ENCODE peak calls at places on chromosomes 6 and 20, in six cellular contexts. One of them, this sample, is unnamed.

GRCh38 chr20:48284837-48285236 is 499.6 kb upstream of the SULF2 start:
- DNase-seq in right cardiac atrium: no peak
- DNase-seq in neuronal stem cell: no peak
- DNase-seq in lower lobe of right lung: no peak
- DNase-seq in cardiac fibroblast: peak
- DNase-seq in AG04449: no peak
- DNase-seq in this sample: no peak

GRCh38 chr6:156687875-156688549 is 89.2 kb upstream of the ARID1B start:
- DNase-seq in cardiac fibroblast: peak
- DNase-seq in right cardiac atrium: no peak
- DNase-seq in lower lobe of right lung: peak
- DNase-seq in AG04449: no peak
- DNase-seq in neuronal stem cell: peak
- DNase-seq in this sample: no peak

GRCh38 chr6:135129139-135129867 is 51.8 kb upstream of the MYB start:
- DNase-seq in lower lobe of right lung: no peak
- DNase-seq in cardiac fibroblast: no peak
- DNase-seq in neuronal stem cell: no peak
- DNase-seq in AG04449: no peak
- DNase-seq in right cardiac atrium: no peak
- DNase-seq in this sample: no peak

GRCh38 chr6:26163733-26164505 is 76.7 kb downstream of the HFE start:
- DNase-seq in cardiac fibroblast: no peak
- DNase-seq in AG04449: no peak
- DNase-seq in lower lobe of right lung: no peak
- DNase-seq in right cardiac atrium: no peak
- DNase-seq in neuronal stem cell: no peak
- DNase-seq in this sample: no peak

GRCh38 chr20:32474967-32475819 is 109.9 kb downstream of the NOL4L start:
- DNase-seq in lower lobe of right lung: peak
- DNase-seq in cardiac fibroblast: peak
- DNase-seq in neuronal stem cell: peak
- DNase-seq in right cardiac atrium: peak
- DNase-seq in AG04449: peak
- DNase-seq in this sample: peak

GRCh38 chr6:117706504-117706903 is 31.2 kb downstream of the NUS1 start:
- DNase-seq in cardiac fibroblast: no peak
- DNase-seq in AG04449: no peak
- DNase-seq in lower lobe of right lung: no peak
- DNase-seq in neuronal stem cell: no peak
- DNase-seq in right cardiac atrium: no peak
- DNase-seq in this sample: no peak

GRCh38 chr6:79949235-79949634 is 1.9 kb upstream of the ELOVL4 start:
- DNase-seq in AG04449: peak
- DNase-seq in cardiac fibroblast: peak
- DNase-seq in neuronal stem cell: peak
- DNase-seq in lower lobe of right lung: peak
- DNase-seq in right cardiac atrium: peak
- DNase-seq in this sample: peak

GRCh38 chr6:106149472-106150069 is 63.4 kb downstream of the PRDM1 start:
- DNase-seq in cardiac fibroblast: no peak
- DNase-seq in lower lobe of right lung: no peak
- DNase-seq in neuronal stem cell: no peak
- DNase-seq in right cardiac atrium: no peak
- DNase-seq in AG04449: no peak
- DNase-seq in this sample: no peak

GRCh38 chr6:12576389-12576788 is 140.2 kb upstream of the PHACTR1 start:
- DNase-seq in neuronal stem cell: no peak
- DNase-seq in lower lobe of right lung: no peak
- DNase-seq in right cardiac atrium: no peak
- DNase-seq in cardiac fibroblast: peak
- DNase-seq in AG04449: no peak
- DNase-seq in this sample: no peak

DNA sequence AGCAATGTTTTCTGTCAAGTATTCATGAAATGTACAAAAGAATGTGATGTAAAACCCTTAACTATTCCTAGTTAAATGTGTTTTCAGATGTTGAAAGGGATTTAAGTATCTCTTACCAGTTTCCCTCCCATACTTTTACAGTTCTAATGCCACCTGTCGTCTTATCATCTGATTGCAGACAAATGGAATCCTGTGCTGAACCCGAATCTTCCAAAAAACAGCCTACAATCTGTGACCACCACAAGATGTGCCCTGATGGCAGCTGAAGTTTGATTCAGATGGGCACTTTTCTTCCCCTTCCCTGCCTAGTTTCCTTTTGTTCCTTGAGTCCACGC is 1.9 kb downstream of the TOMM6 start:
- DNase-seq in right cardiac atrium: no peak
- DNase-seq in AG04449: no peak
- DNase-seq in lower lobe of right lung: no peak
- DNase-seq in neuronal stem cell: no peak
- DNase-seq in cardiac fibroblast: no peak
- DNase-seq in this sample: no peak
- H3K4me3 ChIP-seq in right cardiac atrium: no peak
- H3K4me3 ChIP-seq in AG04449: no peak
- H3K4me3 ChIP-seq in lower lobe of right lung: no peak
- H3K4me3 ChIP-seq in neuronal stem cell: no peak
- H3K4me3 ChIP-seq in cardiac fibroblast: no peak
- H3K4me3 ChIP-seq in this sample: no peak

DNA sequence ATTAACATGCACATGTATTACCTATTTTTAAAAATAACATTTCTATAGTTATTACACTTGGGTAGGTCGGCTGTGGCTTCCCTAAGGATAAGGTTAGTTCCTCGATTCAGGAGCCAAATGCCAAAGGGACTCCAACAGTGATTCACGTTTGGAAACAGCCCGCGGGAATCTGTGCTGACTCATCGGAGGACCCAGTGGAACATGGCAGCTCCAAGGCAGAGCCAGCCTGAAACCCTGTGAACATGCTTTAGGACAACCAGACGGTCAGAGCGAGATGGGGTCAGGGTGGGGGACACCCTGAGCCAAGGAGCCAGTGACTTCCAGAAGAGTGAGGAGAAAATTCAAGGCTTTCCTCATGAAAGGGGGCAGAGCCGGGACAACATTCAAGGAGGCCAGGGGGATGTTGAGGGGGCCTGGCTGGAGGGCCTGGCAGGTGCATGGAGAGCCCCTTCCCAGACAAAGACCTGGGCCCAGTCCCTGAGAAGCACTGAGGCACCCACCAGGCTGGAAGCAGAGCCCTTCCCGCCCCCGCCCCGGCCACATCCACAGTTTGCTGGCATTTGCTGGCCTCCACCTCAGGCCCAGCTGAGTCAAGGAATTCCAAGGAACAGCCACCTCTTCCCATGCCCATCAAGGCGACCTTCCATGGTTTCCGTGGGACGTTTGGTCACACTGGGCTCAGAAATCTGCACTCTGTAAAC is 133.2 kb downstream of the SNX5 start:
- DNase-seq in AG04449: no peak
- DNase-seq in neuronal stem cell: no peak
- DNase-seq in right cardiac atrium: peak
- DNase-seq in lower lobe of right lung: no peak
- DNase-seq in cardiac fibroblast: peak
- DNase-seq in this sample: no peak
- H3K4me3 ChIP-seq in AG04449: no peak
- H3K4me3 ChIP-seq in neuronal stem cell: no peak
- H3K4me3 ChIP-seq in right cardiac atrium: no peak
- H3K4me3 ChIP-seq in lower lobe of right lung: no peak
- H3K4me3 ChIP-seq in cardiac fibroblast: no peak
- H3K4me3 ChIP-seq in this sample: no peak

GRCh38 chr20:34546751-34547181 is 11.8 kb upstream of the MAP1LC3A start:
- DNase-seq in AG04449: no peak
- DNase-seq in neuronal stem cell: no peak
- DNase-seq in cardiac fibroblast: no peak
- DNase-seq in right cardiac atrium: no peak
- DNase-seq in lower lobe of right lung: no peak
- DNase-seq in this sample: peak

GRCh38 chr20:34552569-34552968 is 5.9 kb upstream of the MAP1LC3A start:
- DNase-seq in lower lobe of right lung: no peak
- DNase-seq in neuronal stem cell: no peak
- DNase-seq in right cardiac atrium: no peak
- DNase-seq in cardiac fibroblast: no peak
- DNase-seq in AG04449: no peak
- DNase-seq in this sample: no peak

GRCh38 chr20:34547844-34548613 is 10.5 kb upstream of the MAP1LC3A start:
- DNase-seq in neuronal stem cell: no peak
- DNase-seq in lower lobe of right lung: peak
- DNase-seq in right cardiac atrium: no peak
- DNase-seq in AG04449: no peak
- DNase-seq in cardiac fibroblast: no peak
- DNase-seq in this sample: peak

GRCh38 chr20:34549929-34550305 is 8.6 kb upstream of the MAP1LC3A start:
- DNase-seq in right cardiac atrium: no peak
- DNase-seq in lower lobe of right lung: no peak
- DNase-seq in cardiac fibroblast: no peak
- DNase-seq in neuronal stem cell: no peak
- DNase-seq in AG04449: no peak
- DNase-seq in this sample: no peak

DNA sequence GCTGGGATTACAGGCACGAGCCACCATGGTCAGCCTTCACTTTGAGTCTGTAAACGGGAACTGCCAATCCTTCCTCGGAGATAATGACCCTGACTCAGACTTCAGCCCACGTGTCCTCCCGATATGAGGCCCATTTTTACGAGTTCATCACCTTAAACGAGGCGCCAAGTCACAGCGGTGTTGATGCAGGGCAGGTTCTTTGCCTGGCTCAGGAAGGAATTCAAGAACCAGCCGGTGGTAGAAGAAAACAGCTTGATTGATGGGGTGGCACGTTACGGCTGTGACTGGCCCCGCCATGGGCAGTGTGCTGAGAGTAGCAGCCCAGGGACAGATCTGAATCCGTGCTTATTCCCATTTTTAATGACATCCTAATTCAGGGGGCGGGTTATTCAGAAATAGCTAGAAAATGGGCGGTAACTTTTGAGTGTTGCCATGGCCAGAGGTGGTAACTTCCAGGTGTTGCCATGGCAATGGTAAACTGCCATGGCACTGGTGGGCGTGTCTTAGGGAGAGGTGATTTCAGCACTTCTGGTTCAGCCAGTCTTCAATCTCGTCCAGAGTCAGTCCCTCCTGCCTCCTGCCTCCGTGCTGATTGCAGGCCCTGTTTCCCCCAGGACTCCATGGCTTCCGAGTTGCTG is 9.1 kb upstream of the MAP1LC3A start:
- DNase-seq in right cardiac atrium: no peak
- DNase-seq in neuronal stem cell: no peak
- DNase-seq in cardiac fibroblast: peak
- DNase-seq in AG04449: no peak
- DNase-seq in lower lobe of right lung: no peak
- DNase-seq in this sample: peak
- H3K4me3 ChIP-seq in right cardiac atrium: no peak
- H3K4me3 ChIP-seq in neuronal stem cell: no peak
- H3K4me3 ChIP-seq in cardiac fibroblast: no peak
- H3K4me3 ChIP-seq in AG04449: no peak
- H3K4me3 ChIP-seq in lower lobe of right lung: no peak
- H3K4me3 ChIP-seq in this sample: no peak

GRCh38 chr20:63565021-63565698 is 8.9 kb downstream of the HELZ2 start:
- DNase-seq in neuronal stem cell: no peak
- DNase-seq in lower lobe of right lung: no peak
- DNase-seq in AG04449: no peak
- DNase-seq in cardiac fibroblast: no peak
- DNase-seq in right cardiac atrium: no peak
- DNase-seq in this sample: no peak

GRCh38 chr20:63567132-63567381 is 7.0 kb downstream of the HELZ2 start:
- DNase-seq in cardiac fibroblast: no peak
- DNase-seq in lower lobe of right lung: no peak
- DNase-seq in neuronal stem cell: no peak
- DNase-seq in right cardiac atrium: no peak
- DNase-seq in AG04449: no peak
- DNase-seq in this sample: no peak

GRCh38 chr20:63565699-63566335 is 8.2 kb downstream of the HELZ2 start:
- DNase-seq in cardiac fibroblast: no peak
- DNase-seq in AG04449: no peak
- DNase-seq in lower lobe of right lung: no peak
- DNase-seq in right cardiac atrium: no peak
- DNase-seq in neuronal stem cell: no peak
- DNase-seq in this sample: no peak

GRCh38 chr20:63567382-63568169 is 6.5 kb downstream of the HELZ2 start:
- DNase-seq in neuronal stem cell: no peak
- DNase-seq in AG04449: no peak
- DNase-seq in right cardiac atrium: no peak
- DNase-seq in cardiac fibroblast: no peak
- DNase-seq in lower lobe of right lung: peak
- DNase-seq in this sample: peak

GRCh38 chr20:63566395-63567131 is 7.5 kb downstream of the HELZ2 start:
- DNase-seq in AG04449: no peak
- DNase-seq in neuronal stem cell: no peak
- DNase-seq in lower lobe of right lung: no peak
- DNase-seq in right cardiac atrium: no peak
- DNase-seq in cardiac fibroblast: no peak
- DNase-seq in this sample: no peak
- H3K4me3 ChIP-seq in AG04449: no peak
- H3K4me3 ChIP-seq in neuronal stem cell: no peak
- H3K4me3 ChIP-seq in lower lobe of right lung: no peak
- H3K4me3 ChIP-seq in right cardiac atrium: no peak
- H3K4me3 ChIP-seq in cardiac fibroblast: no peak
- H3K4me3 ChIP-seq in this sample: no peak

GRCh38 chr6:111973897-111974639 is 79.8 kb upstream of the CCN6 start:
- DNase-seq in neuronal stem cell: no peak
- DNase-seq in right cardiac atrium: no peak
- DNase-seq in cardiac fibroblast: peak
- DNase-seq in AG04449: no peak
- DNase-seq in lower lobe of right lung: no peak
- DNase-seq in this sample: no peak

GRCh38 chr6:111972714-111973678 is 80.9 kb upstream of the CCN6 start:
- DNase-seq in neuronal stem cell: no peak
- DNase-seq in cardiac fibroblast: peak
- DNase-seq in AG04449: peak
- DNase-seq in right cardiac atrium: peak
- DNase-seq in lower lobe of right lung: no peak
- DNase-seq in this sample: no peak

GRCh38 chr6:111975501-111975900 is 78.4 kb upstream of the CCN6 start:
- DNase-seq in neuronal stem cell: no peak
- DNase-seq in cardiac fibroblast: no peak
- DNase-seq in right cardiac atrium: no peak
- DNase-seq in lower lobe of right lung: no peak
- DNase-seq in AG04449: no peak
- DNase-seq in this sample: no peak

GRCh38 chr6:111971181-111971829 is 82.6 kb upstream of the CCN6 start:
- DNase-seq in cardiac fibroblast: no peak
- DNase-seq in right cardiac atrium: no peak
- DNase-seq in lower lobe of right lung: no peak
- DNase-seq in AG04449: no peak
- DNase-seq in neuronal stem cell: no peak
- DNase-seq in this sample: no peak

DNA sequence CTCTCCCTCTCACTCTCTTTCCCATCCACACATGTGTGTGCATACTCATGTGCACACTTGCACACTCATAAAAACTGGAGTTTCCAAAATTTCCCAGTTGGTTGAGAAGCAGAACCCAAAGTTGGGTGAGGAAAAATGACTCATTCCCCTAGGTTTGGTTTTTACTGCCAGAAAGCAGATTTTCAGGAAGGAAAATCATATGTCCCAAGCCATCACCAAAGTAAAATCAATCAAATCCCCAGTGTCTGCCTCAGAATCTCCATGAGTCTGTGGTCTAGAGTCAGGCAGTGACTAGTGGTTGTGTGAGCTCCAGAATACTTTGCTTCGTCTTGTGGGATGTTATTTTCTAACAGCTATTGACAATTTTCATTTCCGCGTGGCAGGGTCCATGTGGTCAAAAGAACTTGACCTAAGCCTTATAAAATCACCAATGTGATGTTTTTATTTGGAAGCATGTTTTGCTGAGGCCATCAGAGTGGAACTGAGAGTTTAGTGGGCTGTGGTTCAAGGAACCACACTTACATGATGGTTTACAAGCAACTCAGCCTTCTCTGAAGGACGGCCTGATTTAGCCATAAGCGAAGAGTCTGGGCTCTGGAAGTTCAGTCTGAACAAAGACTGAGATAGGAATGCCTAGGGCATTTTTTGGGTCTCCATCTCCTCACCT is 81.9 kb upstream of the CCN6 start:
- DNase-seq in neuronal stem cell: no peak
- DNase-seq in right cardiac atrium: no peak
- DNase-seq in lower lobe of right lung: no peak
- DNase-seq in cardiac fibroblast: peak
- DNase-seq in AG04449: no peak
- DNase-seq in this sample: no peak
- H3K4me3 ChIP-seq in neuronal stem cell: no peak
- H3K4me3 ChIP-seq in right cardiac atrium: no peak
- H3K4me3 ChIP-seq in lower lobe of right lung: no peak
- H3K4me3 ChIP-seq in cardiac fibroblast: no peak
- H3K4me3 ChIP-seq in AG04449: no peak
- H3K4me3 ChIP-seq in this sample: no peak